ENCODE peak calls at places on chromosomes 11 and 22, in six cellular contexts. F is cardiac muscle cell, M is heart left ventricle, S is tibial nerve, A is Karpas-422, J is left ventricle myocardium inferior. P is an unnamed sample.

GRCh38 chr11:2474059-2474901 is 29.5 kb downstream of the KCNQ1 start:
- DNase-seq in J (peak; percentile 49), S (no peak), A (no peak), F (no peak), M (peak; percentile 65), P (no peak)

GRCh38 chr11:2820976-2821375 is 64.6 kb downstream of the CDKN1C start:
- DNase-seq in F (no peak), S (no peak), J (peak; percentile 3), M (peak; percentile 20), A (no peak), P (no peak)

GRCh38 chr22:50626314-50626855 is 1.6 kb downstream of the ARSA start:
- DNase-seq in J (no peak), S (no peak), M (no peak), A (no peak), F (no peak), P (no peak)

GRCh38 chr22:20810645-20811044 is 36.7 kb downstream of the SERPIND1 start:
- DNase-seq in M (no peak), F (no peak), S (no peak), A (no peak), J (no peak), P (no peak)

GRCh38 chr11:76704171-76704948 is 33.8 kb upstream of the LRRC32 start:
- DNase-seq in M (no peak), J (no peak), F (no peak), S (no peak), A (no peak), P (no peak)

GRCh38 chr11:118215765-118216164 is 9.0 kb downstream of the JAML start:
- DNase-seq in M (no peak), S (no peak), A (no peak), F (no peak), J (no peak), P (no peak)

GRCh38 chr11:113532697-113533424 is 57.7 kb upstream of the DRD2 start:
- DNase-seq in J (peak; percentile 65), S (peak; percentile 46), A (peak; percentile 69), F (peak; percentile 88), M (peak; percentile 79), P (peak; percentile 71)

GRCh38 chr11:118370774-118371173 is 11.4 kb downstream of the UBE4A start:
- DNase-seq in F (no peak), M (no peak), S (no peak), J (no peak), A (no peak), P (no peak)

GRCh38 chr11:1642288-1643145 is 12.9 kb downstream of the KRTAP5-5 start:
- DNase-seq in M (no peak), F (no peak), J (no peak), A (no peak), S (no peak), P (no peak)

GRCh38 chr22:35425546-35425945 is 25.6 kb downstream of the MCM5 start:
- DNase-seq in J (no peak), A (no peak), M (no peak), F (no peak), S (no peak), P (no peak)

GRCh38 chr11:64284048-64284961 is at the start of gene BAD:
- DNase-seq in F (peak; percentile 94), S (peak; percentile 91), M (peak; percentile 97), A (peak; percentile 98), J (peak; percentile 95), P (peak; percentile 87)

GRCh38 chr22:47626428-47627390 is 864.3 kb downstream of the TBC1D22A start:
- DNase-seq in A (peak; percentile 60), S (no peak), F (no peak), M (no peak), J (no peak), P (no peak)

GRCh38 chr11:32233276-32233675 is 142.4 kb downstream of the RCN1 start:
- DNase-seq in M (no peak), J (no peak), S (no peak), A (no peak), F (no peak), P (no peak)

GRCh38 chr11:61507962-61508824 is at the start of gene LRRC10B:
- DNase-seq in S (no peak), J (no peak), A (peak; percentile 86), M (no peak), F (no peak), P (no peak)

GRCh38 chr22:24937114-24937513 is 9.4 kb downstream of the LHFPL7 start:
- DNase-seq in S (no peak), F (peak; percentile 52), M (no peak), J (no peak), A (peak; percentile 72), P (peak; percentile 11)

GRCh38 chr11:104163100-104164027 is 583 bp downstream of the PDGFD start:
- DNase-seq in F (peak; percentile 52), M (peak; percentile 54), S (no peak), A (peak; percentile 95), J (peak; percentile 41), P (peak; percentile 34)

DNA sequence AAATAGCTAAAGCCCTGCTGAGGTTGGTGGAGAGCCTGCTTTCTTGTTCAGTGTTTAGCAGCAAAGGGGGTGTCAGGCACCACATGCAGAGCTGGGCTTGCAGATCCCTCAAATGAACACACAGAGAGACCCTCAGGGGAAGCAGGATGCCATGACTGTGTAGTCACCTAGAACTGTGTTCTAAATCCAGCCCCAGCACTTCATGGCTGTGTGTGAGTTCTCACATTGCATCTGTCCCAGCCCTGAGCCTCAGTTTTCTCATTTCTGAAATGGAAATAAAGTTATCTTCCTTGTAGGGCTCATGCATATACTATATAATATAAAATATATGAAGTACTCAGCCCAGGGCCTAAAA is 47.1 kb downstream of the CWC15 start:
- DNase-seq in A (no peak), F (no peak), J (no peak), S (no peak), M (no peak), P (peak; percentile 39)
- H3K4me3 ChIP-seq in A (no peak overlapping the region), F (no peak overlapping the region), J (no peak overlapping the region), S (no peak overlapping the region), M (no peak overlapping the region), P (no peak overlapping the region)

GRCh38 chr11:123132881-123133280 is 62.2 kb downstream of the CLMP start:
- DNase-seq in J (no peak), F (no peak), S (no peak), A (no peak), M (no peak), P (no peak)

GRCh38 chr11:123143476-123143875 is 51.6 kb downstream of the CLMP start:
- DNase-seq in A (no peak), S (no peak), F (peak; percentile 57), M (no peak), J (no peak), P (peak; percentile 38)

GRCh38 chr11:123135863-123136446 is 59.1 kb downstream of the CLMP start:
- DNase-seq in J (no peak), M (peak; percentile 43), A (no peak), S (no peak), F (peak; percentile 44), P (peak; percentile 48)

GRCh38 chr11:123139206-123139605 is 55.8 kb downstream of the CLMP start:
- DNase-seq in F (no peak), S (no peak), M (no peak), J (no peak), A (no peak), P (no peak)

GRCh38 chr11:123137496-123138270 is 57.4 kb downstream of the CLMP start:
- DNase-seq in M (peak; percentile 89), A (no peak), F (peak; percentile 91), J (peak; percentile 89), S (peak; percentile 79), P (peak; percentile 87)
- H3K4me3 ChIP-seq in M (no peak overlapping the region), A (no peak overlapping the region), F (no peak overlapping the region), J (peak overlapping the region; percentile 38), S (peak overlapping the region; percentile 3), P (no peak overlapping the region)

GRCh38 chr22:45181766-45182165 is 18.0 kb downstream of the NUP50 start:
- DNase-seq in S (no peak), M (no peak), F (no peak), A (no peak), J (no peak), P (no peak)
- H3K4me3 ChIP-seq in S (no peak overlapping the region), M (no peak overlapping the region), F (no peak overlapping the region), A (no peak overlapping the region), J (no peak overlapping the region), P (no peak overlapping the region)

GRCh38 chr11:30049214-30049613 is 32.4 kb upstream of the KCNA4 start:
- DNase-seq in J (no peak), A (no peak), F (peak; percentile 9), S (no peak), M (no peak), P (no peak)
- H3K4me3 ChIP-seq in J (no peak overlapping the region), A (no peak overlapping the region), F (no peak overlapping the region), S (no peak overlapping the region), M (no peak overlapping the region), P (no peak overlapping the region)

GRCh38 chr11:123480290-123480815 is 50.3 kb downstream of the GRAMD1B start:
- DNase-seq in A (peak; percentile 53), M (no peak), S (no peak), F (no peak), J (no peak), P (no peak)
- H3K4me3 ChIP-seq in A (peak overlapping the region; percentile 66), M (no peak overlapping the region), S (no peak overlapping the region), F (no peak overlapping the region), J (no peak overlapping the region), P (no peak overlapping the region)

DNA sequence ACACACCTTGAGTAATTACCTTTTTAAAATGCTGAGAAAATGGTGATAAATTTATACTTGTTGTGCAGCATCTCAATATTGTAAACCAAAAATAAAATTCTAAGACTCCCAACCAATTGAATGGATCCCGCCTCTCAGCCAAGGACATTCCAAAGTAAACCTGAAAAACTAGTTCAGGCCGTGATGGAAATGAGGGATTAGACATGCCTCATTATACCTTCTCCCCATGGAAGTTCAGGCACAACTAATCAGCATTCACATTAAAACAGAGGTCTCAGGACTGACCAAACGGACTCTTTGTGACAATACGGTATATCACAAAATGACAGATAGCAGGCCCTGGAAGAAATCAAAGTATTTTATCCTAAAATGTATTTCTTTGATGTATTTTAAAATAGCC is 907.4 kb upstream of the RAG2 start:
- DNase-seq in M (no peak), A (no peak), S (no peak), J (no peak), F (no peak), P (no peak)
- H3K4me3 ChIP-seq in M (no peak overlapping the region), A (no peak overlapping the region), S (no peak overlapping the region), J (no peak overlapping the region), F (no peak overlapping the region), P (no peak overlapping the region)

P was measured in fibroblast of mammary gland.